ENCODE peak calls at places on chromosomes 1 and 21, in five cellular contexts. M, W, X, Q and E are unnamed samples.
A peak's percentile ranks its signal among the peaks of the same experiment; 100 is the strongest.

GRCh38 chr21:43362306-43362927 is 64.5 kb downstream of the SIK1 start:
- DNase-seq in M (peak; percentile 86), W (peak; percentile 63), X (no peak), Q (no peak), E (no peak)

GRCh38 chr1:234768569-234769283 is 158.7 kb upstream of the IRF2BP2 start:
- DNase-seq in M (no peak), W (no peak), X (peak; percentile 78), Q (no peak), E (no peak)

GRCh38 chr1:242710286-242710685 is 185.8 kb upstream of the PLD5 start:
- DNase-seq in M (no peak), W (no peak), X (no peak), Q (no peak), E (no peak)

GRCh38 chr1:242828199-242828598 is 303.7 kb upstream of the PLD5 start:
- DNase-seq in M (no peak), W (no peak), X (peak; percentile 7), Q (peak; percentile 17), E (no peak)

GRCh38 chr1:225519166-225519863 is 91.5 kb upstream of the LBR start:
- DNase-seq in M (peak; percentile 28), W (peak; percentile 77), X (no peak), Q (no peak), E (no peak)

GRCh38 chr1:186152227-186152944 is 222.7 kb downstream of the TPR start:
- DNase-seq in M (peak; percentile 75), W (no peak), X (no peak), Q (no peak), E (peak; percentile 21)

GRCh38 chr1:54952950-54953718 is 27.3 kb upstream of the TMEM61 start:
- DNase-seq in M (peak; percentile 42), W (no peak), X (peak; percentile 39), Q (peak; percentile 20), E (peak; percentile 10)

GRCh38 chr1:180158149-180159147 is 3.8 kb downstream of the QSOX1 start:
- DNase-seq in M (no peak), W (peak; percentile 30), X (no peak), Q (no peak), E (no peak)

GRCh38 chr1:85243336-85243735 is 16.1 kb downstream of the C1orf52 start:
- DNase-seq in M (peak; percentile 34), W (no peak), X (no peak), Q (no peak), E (no peak)

GRCh38 chr1:222777463-222777862 is 37.4 kb upstream of the DISP1 start:
- DNase-seq in M (peak; percentile 17), W (no peak), X (no peak), Q (no peak), E (peak; percentile 44)

GRCh38 chr1:192654607-192655389 is 18.9 kb downstream of the RGS13 start:
- DNase-seq in M (peak; percentile 85), W (no peak), X (no peak), Q (no peak), E (no peak)

GRCh38 chr1:243980471-243980870 is 70.6 kb upstream of the ZBTB18 start:
- DNase-seq in M (no peak), W (no peak), X (no peak), Q (no peak), E (no peak)

GRCh38 chr1:66533804-66534745 is at the start of gene SGIP1:
- DNase-seq in M (peak; percentile 88), W (peak; percentile 62), X (no peak), Q (peak; percentile 72), E (no peak)

GRCh38 chr1:179058343-179059184 is 23.3 kb upstream of the TOR3A start:
- DNase-seq in M (no peak), W (no peak), X (no peak), Q (no peak), E (no peak)

GRCh38 chr1:232610187-232610901 is 19.6 kb downstream of the SIPA1L2 start:
- DNase-seq in M (no peak), W (no peak), X (no peak), Q (no peak), E (no peak)

GRCh38 chr1:248805905-248806304 is 19.8 kb downstream of the SH3BP5L start:
- DNase-seq in M (no peak), W (no peak), X (no peak), Q (no peak), E (no peak)

GRCh38 chr1:236502972-236503639 is 20.7 kb upstream of the LGALS8 start:
- DNase-seq in M (peak; percentile 78), W (peak; percentile 76), X (peak; percentile 91), Q (peak; percentile 74), E (peak; percentile 60)

GRCh38 chr1:38076455-38076854 is 29.9 kb upstream of the POU3F1 start:
- DNase-seq in M (no peak), W (no peak), X (no peak), Q (no peak), E (no peak)

GRCh38 chr1:28190337-28190979 is 14.0 kb upstream of the PTAFR start:
- DNase-seq in M (peak; percentile 41), W (no peak), X (no peak), Q (no peak), E (no peak)

GRCh38 chr1:112788561-112788960 is 73.4 kb upstream of the PPM1J start:
- DNase-seq in M (peak; percentile 72), W (no peak), X (no peak), Q (no peak), E (no peak)

GRCh38 chr1:112791723-112792104 is 76.6 kb upstream of the PPM1J start:
- DNase-seq in M (no peak), W (no peak), X (no peak), Q (no peak), E (no peak)

GRCh38 chr1:112794654-112795239 is 79.6 kb upstream of the PPM1J start:
- DNase-seq in M (no peak), W (no peak), X (no peak), Q (peak; percentile 49), E (no peak)

GRCh38 chr1:112793631-112794565 is 78.8 kb upstream of the PPM1J start:
- DNase-seq in M (no peak), W (no peak), X (no peak), Q (no peak), E (no peak)

GRCh38 chr1:112790920-112791722 is 76.0 kb upstream of the PPM1J start:
- DNase-seq in M (no peak), W (no peak), X (no peak), Q (peak; percentile 63), E (no peak)
- TF ChIP-seq MAFK in M (no peak), W (no peak), X (no peak), Q (no peak), E (no peak)

DNA sequence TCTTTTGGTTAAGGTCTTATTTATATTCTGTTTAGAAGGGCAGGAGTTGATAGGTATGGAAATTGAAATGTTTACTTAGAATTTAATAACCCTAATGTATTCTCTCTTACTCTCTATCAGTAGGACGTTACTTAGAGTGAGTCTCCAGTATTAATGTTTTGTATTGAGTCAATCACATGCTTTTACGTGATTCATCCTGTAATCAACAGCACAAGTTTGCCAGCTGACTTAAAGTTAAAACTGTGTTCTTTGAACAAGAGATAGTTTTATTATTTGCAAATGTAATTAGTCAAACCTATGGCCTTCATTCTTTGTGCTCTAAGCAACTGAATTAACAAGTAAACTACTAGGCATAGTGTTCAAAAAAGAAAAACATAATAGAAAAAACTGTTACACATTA is 57.3 kb downstream of the PKN2 start:
- DNase-seq in M (peak; percentile 77), W (no peak), X (no peak), Q (no peak), E (no peak)
- TF ChIP-seq MAFK in M (no peak), W (no peak), X (no peak), Q (no peak), E (no peak)

DNA sequence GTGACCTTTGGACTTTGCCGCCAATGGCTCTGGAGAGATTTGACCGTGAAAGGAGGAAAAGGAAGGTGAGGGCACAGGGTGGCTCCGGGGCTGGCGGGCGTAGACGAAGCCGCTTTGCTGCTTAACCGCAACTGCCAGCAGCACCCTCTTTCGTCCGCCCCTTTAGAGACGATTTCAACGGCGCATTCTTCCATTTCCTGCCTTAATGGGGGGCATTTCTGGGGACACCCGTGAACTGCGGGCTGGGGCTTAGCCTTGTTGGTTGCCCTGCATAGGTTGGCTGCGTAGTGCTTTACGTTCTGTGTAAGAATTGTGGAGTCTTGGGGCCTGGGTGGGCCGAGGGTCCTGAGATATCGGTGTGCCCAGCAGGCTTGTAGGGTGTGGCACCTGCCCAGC is 6.7 kb upstream of the NPHP4 start:
- DNase-seq in M (no peak), W (no peak), X (no peak), Q (no peak), E (no peak)
- TF ChIP-seq MAFK in M (no peak), W (no peak), X (no peak), Q (no peak), E (no peak)

GRCh38 chr1:164712131-164713031 is 153.4 kb downstream of the PBX1 start:
- DNase-seq in M (peak; percentile 27), W (no peak), X (no peak), Q (peak; percentile 91), E (no peak)
- TF ChIP-seq MAFK in M (no peak), W (no peak), X (no peak), Q (no peak), E (no peak)

DNA sequence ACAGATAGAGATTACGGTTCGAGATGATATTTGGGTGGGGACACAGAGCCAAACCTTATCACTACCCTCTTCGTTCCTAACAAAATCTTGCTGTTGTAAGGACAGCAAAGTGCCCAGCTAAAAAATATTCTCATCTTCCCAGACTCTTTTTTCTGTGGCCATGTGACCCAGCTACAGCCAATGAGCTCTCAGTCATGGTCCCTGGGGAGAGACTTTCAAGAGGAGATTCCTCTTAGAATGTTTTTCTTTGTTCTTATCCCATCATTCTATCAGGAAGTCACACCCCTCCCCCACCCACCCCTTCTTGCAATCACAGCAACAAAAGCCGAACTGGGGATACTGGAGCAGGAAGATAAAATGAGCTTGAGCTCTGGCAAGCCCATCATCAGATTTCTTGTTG is 247.1 kb downstream of the CHRM3 start:
- DNase-seq in M (no peak), W (no peak), X (no peak), Q (no peak), E (no peak)
- TF ChIP-seq MAFK in M (no peak), W (no peak), X (no peak), Q (no peak), E (no peak)

GRCh38 chr1:26584022-26584485 is 54.5 kb downstream of the RPS6KA1 start:
- DNase-seq in M (no peak), W (peak; percentile 65), X (no peak), Q (peak; percentile 90), E (peak; percentile 15)
- TF ChIP-seq MAFK in M (no peak), W (no peak), X (no peak), Q (no peak), E (no peak)

GRCh38 chr1:52634111-52634510 is 1.1 kb downstream of the SHISAL2A start:
- DNase-seq in M (no peak), W (no peak), X (no peak), Q (no peak), E (no peak)

GRCh38 chr1:52629667-52630066 is 3.3 kb upstream of the SHISAL2A start:
- DNase-seq in M (no peak), W (no peak), X (no peak), Q (no peak), E (no peak)

GRCh38 chr1:52633291-52633754 is 355 bp downstream of the SHISAL2A start:
- DNase-seq in M (no peak), W (peak; percentile 73), X (no peak), Q (no peak), E (no peak)

GRCh38 chr1:52632732-52633290 is at the start of gene SHISAL2A:
- DNase-seq in M (no peak), W (peak; percentile 82), X (no peak), Q (no peak), E (no peak)

GRCh38 chr1:52631759-52632331 is 1.1 kb upstream of the SHISAL2A start:
- DNase-seq in M (no peak), W (no peak), X (no peak), Q (peak; percentile 44), E (no peak)
- TF ChIP-seq MAFK in M (no peak), W (no peak), X (no peak), Q (no peak), E (no peak)